ENCODE peak calls at places on chromosome 16, in six cellular contexts. U is A549, I is GM12878, V is K562, K is NB4, R is HepG2. P is an unnamed sample.

GRCh38 chr16:77553130-77553529 is 118.3 kb upstream of the ADAMTS18 start:
- DNase-seq in U (no peak), I (no peak), R (no peak), V (peak; percentile 13), K (no peak), P (no peak)

GRCh38 chr16:85061566-85061965 is 34.0 kb downstream of the KIAA0513 start:
- DNase-seq in I (no peak), R (no peak), K (peak; percentile 67), V (no peak), U (no peak), P (no peak)

GRCh38 chr16:68444058-68444657 is 4.2 kb downstream of the SMPD3 start:
- DNase-seq in U (no peak), I (no peak), V (peak; percentile 20), K (peak; percentile 37), R (peak; percentile 43), P (peak; percentile 44)

GRCh38 chr16:86243571-86244154 is 266.7 kb upstream of the FOXF1 start:
- DNase-seq in V (no peak), I (no peak), U (no peak), K (no peak), R (no peak), P (no peak)

GRCh38 chr16:68417711-68418301 is 30.5 kb downstream of the SMPD3 start:
- DNase-seq in K (no peak), R (no peak), U (no peak), I (peak; percentile 73), V (peak; percentile 25), P (peak; percentile 9)

GRCh38 chr16:84726079-84726669 is 26.4 kb downstream of the USP10 start:
- DNase-seq in K (peak; percentile 92), V (peak; percentile 75), I (no peak), R (peak; percentile 70), U (peak; percentile 85), P (peak; percentile 82)

GRCh38 chr16:89737341-89738071 is 16.2 kb downstream of the ZNF276 start:
- DNase-seq in I (no peak), R (no peak), U (no peak), K (no peak), V (no peak), P (no peak)

GRCh38 chr16:70685938-70686375 is at the start of gene MTSS2:
- DNase-seq in V (peak; percentile 95), I (no peak), R (peak; percentile 80), U (peak; percentile 71), K (peak; percentile 89), P (peak; percentile 89)

GRCh38 chr16:74450967-74451760 is 29.9 kb upstream of the CLEC18B start:
- DNase-seq in K (no peak), R (no peak), I (no peak), U (no peak), V (no peak), P (no peak)

GRCh38 chr16:86216591-86216990 is 293.7 kb upstream of the FOXF1 start:
- DNase-seq in U (no peak), K (no peak), I (no peak), R (no peak), V (no peak), P (no peak)

GRCh38 chr16:49640606-49641005 is 215.3 kb downstream of the ZNF423 start:
- DNase-seq in I (no peak), R (no peak), K (no peak), U (no peak), V (no peak), P (no peak)

GRCh38 chr16:5509794-5510193 is 412.2 kb upstream of the EEF2KMT start:
- DNase-seq in I (no peak), U (no peak), V (no peak), R (no peak), K (no peak), P (no peak)

GRCh38 chr16:84754353-84754856 is 54.6 kb downstream of the USP10 start:
- DNase-seq in I (peak; percentile 78), R (peak; percentile 83), U (peak; percentile 86), V (peak; percentile 78), K (peak; percentile 96), P (peak; percentile 89)

GRCh38 chr16:15739449-15739848 is 89.4 kb downstream of the NDE1 start:
- DNase-seq in I (no peak), U (no peak), R (no peak), V (no peak), K (no peak), P (no peak)

GRCh38 chr16:14056970-14057369 is 14.1 kb upstream of the MRTFB start:
- DNase-seq in R (no peak), V (no peak), U (no peak), I (no peak), K (no peak), P (peak; percentile 83)

GRCh38 chr16:20969386-20969785 is 68.8 kb downstream of the LYRM1 start:
- DNase-seq in U (no peak), I (no peak), R (no peak), K (no peak), V (no peak), P (no peak)

GRCh38 chr16:69448470-69449193 is 24.2 kb downstream of the CYB5B start:
- DNase-seq in I (no peak), K (no peak), V (no peak), U (peak; percentile 29), R (no peak), P (peak; percentile 55)

GRCh38 chr16:10938844-10939648 is 3.2 kb downstream of the DEXI start:
- DNase-seq in R (peak; percentile 56), U (no peak), V (no peak), K (no peak), I (no peak), P (no peak)

DNA sequence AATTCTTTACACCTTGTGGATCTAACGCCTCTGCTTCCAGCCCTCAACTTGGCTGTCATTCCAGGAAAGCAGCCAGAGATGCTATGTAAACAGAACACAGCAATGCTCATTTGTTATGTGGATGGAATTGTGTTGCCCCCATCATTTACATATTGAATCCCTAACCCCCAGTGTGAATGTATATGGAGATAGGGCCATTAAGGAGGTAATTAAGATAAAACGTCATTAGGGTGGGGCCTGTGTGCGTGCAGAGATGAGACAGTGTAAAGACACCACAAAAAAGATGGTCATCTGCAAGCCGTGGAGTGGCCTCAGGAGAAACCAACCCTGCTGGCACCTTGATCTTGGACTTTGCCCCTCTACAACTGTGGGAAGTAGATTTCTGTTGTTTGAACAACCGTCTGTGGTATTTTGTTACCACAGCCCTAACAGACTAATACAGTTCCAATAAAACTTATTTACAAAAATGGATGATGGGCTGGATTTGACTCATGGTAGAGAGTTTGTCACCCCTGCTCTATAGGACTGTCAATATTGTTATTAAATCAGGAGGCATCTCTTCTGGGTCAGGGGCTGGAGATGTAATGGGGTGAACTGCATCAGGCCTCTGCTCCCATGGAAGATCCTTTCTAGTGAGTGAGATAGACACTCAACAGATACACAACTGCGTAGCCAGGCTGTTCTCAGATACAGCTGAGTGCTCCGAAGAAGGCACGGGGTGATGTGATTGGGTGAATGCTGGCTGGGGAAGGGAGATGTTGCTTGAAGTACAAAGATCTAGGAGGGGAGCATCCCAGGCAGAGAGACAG is 339.0 kb downstream of the SNX29 start:
- DNase-seq in R (peak; percentile 91), V (no peak), K (no peak), U (peak; percentile 72), I (no peak), P (no peak)
- TF ChIP-seq MYC in R (no peak), V (no peak), K (no peak), U (no peak), I (no peak), P (no peak)

GRCh38 chr16:51573191-51573590 is 422.1 kb upstream of the SALL1 start:
- DNase-seq in V (no peak), I (no peak), U (no peak), K (no peak), R (no peak), P (no peak)
- TF ChIP-seq MYC in V (no peak), I (no peak), U (no peak), K (no peak), R (no peak), P (no peak)

GRCh38 chr16:30490210-30490609 is 17.7 kb downstream of the ITGAL start:
- DNase-seq in V (no peak), U (no peak), R (no peak), K (no peak), I (no peak), P (no peak)

GRCh38 chr16:30494028-30494427 is 21.5 kb downstream of the ITGAL start:
- DNase-seq in U (no peak), V (no peak), R (no peak), K (no peak), I (no peak), P (no peak)

GRCh38 chr16:30491229-30491628 is 18.7 kb downstream of the ITGAL start:
- DNase-seq in V (no peak), R (no peak), I (no peak), K (no peak), U (no peak), P (no peak)

GRCh38 chr16:30488764-30489595 is 16.4 kb downstream of the ITGAL start:
- DNase-seq in K (peak; percentile 67), I (no peak), U (peak; percentile 40), V (no peak), R (peak; percentile 78), P (no peak)

GRCh38 chr16:30491744-30492308 is 19.3 kb downstream of the ITGAL start:
- DNase-seq in K (peak; percentile 81), R (peak; percentile 56), U (peak; percentile 80), I (no peak), V (peak; percentile 79), P (peak; percentile 74)
- TF ChIP-seq MYC in K (peak; percentile 19), R (no peak), U (no peak), I (no peak), V (peak; percentile 75), P (no peak)

GRCh38 chr16:57091200-57091989 is 988 bp upstream of the CPNE2 start:
- DNase-seq in V (no peak), I (no peak), K (peak; percentile 47), R (peak; percentile 37), U (peak; percentile 65), P (peak; percentile 40)
- TF ChIP-seq MYC in V (no peak), I (no peak), K (no peak), R (no peak), U (no peak), P (no peak)

DNA sequence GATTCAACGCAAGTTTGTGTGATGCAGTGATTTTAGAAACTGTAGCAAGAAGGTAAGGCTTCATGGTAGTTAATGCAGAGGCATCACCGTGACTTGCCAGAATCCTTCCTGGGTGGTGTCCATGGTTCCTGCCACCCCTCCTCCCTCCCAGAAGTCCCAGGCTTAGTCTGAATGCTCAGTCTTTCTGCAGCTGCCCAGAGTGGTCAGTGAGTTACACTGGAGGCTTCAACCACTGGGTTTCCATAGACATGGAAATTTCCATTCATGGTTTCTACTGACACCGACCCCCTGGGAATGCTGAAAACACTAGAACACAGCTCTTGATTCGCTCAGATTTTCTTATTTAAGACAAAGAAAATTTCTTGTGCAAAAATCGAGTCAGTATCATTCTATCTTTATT is 159.4 kb upstream of the HSBP1 start:
- DNase-seq in V (no peak), R (no peak), U (no peak), K (no peak), I (no peak), P (no peak)
- TF ChIP-seq MYC in V (no peak), R (no peak), U (no peak), K (no peak), I (no peak), P (no peak)